ENCODE peak calls at places on chromosome 3, in six cellular contexts. R is effector memory CD4-positive, alpha-beta T cell; T is HTR-8/SVneo; P is left cardiac atrium; U is HCEC 1CT; C is psoas muscle. K is an unnamed sample.

GRCh38 chr3:114624676-114625181 is 330.9 kb downstream of the TIGIT start:
- DNase-seq in T (peak), U (peak), P (peak), R (no peak), C (peak), K (peak)

GRCh38 chr3:105364113-105364512 is 2.6 kb upstream of the ALCAM start:
- DNase-seq in C (no peak), P (no peak), U (peak), R (no peak), T (peak), K (peak)

GRCh38 chr3:72185549-72186484 is 400.9 kb upstream of the PROK2 start:
- DNase-seq in R (no peak), P (peak), C (no peak), U (peak), T (peak), K (no peak)

GRCh38 chr3:14608298-14608697 is 43.3 kb upstream of the CCDC174 start:
- DNase-seq in C (no peak), P (no peak), U (no peak), R (no peak), T (no peak), K (peak)

GRCh38 chr3:13290941-13291340 is 129.2 kb downstream of the NUP210 start:
- DNase-seq in T (no peak), U (no peak), C (no peak), R (no peak), P (no peak), K (no peak)

GRCh38 chr3:100158877-100159563 is 44.7 kb upstream of the FILIP1L start:
- DNase-seq in C (no peak), U (no peak), P (no peak), R (no peak), T (no peak), K (no peak)

GRCh38 chr3:31409389-31409788 is 123.3 kb upstream of the STT3B start:
- DNase-seq in C (no peak), R (no peak), T (no peak), P (no peak), U (no peak), K (no peak)

GRCh38 chr3:52894756-52895155 is 2.6 kb downstream of the STIMATE start:
- DNase-seq in U (no peak), C (no peak), T (no peak), P (no peak), R (no peak), K (no peak)